ENCODE peak calls at places on chromosome 19, in eight cellular contexts. One of them, this sample, is unnamed.

GRCh38 chr19:6744381-6745288 is 5.2 kb downstream of the TRIP10 start:
- DNase-seq in NCI-H748 treated with DMSO at 0.1 percent for 48 hours: no peak
- DNase-seq in C1 segment of cervical spinal cord: no peak
- DNase-seq in T1000: peak
- DNase-seq in small intestine: peak
- DNase-seq in HFF-Myc: no peak
- DNase-seq in endothelial cell: no peak
- DNase-seq in GM13976: no peak
- DNase-seq in this sample: no peak

GRCh38 chr19:7516281-7516862 is 469 bp downstream of the ZNF358 start:
- DNase-seq in NCI-H748 treated with DMSO at 0.1 percent for 48 hours: no peak
- DNase-seq in C1 segment of cervical spinal cord: no peak
- DNase-seq in T1000: no peak
- DNase-seq in small intestine: no peak
- DNase-seq in HFF-Myc: no peak
- DNase-seq in endothelial cell: no peak
- DNase-seq in GM13976: no peak
- DNase-seq in this sample: peak

GRCh38 chr19:52140077-52140710 is 456 bp upstream of the ZNF616 start:
- DNase-seq in NCI-H748 treated with DMSO at 0.1 percent for 48 hours: peak
- DNase-seq in C1 segment of cervical spinal cord: no peak
- DNase-seq in T1000: no peak
- DNase-seq in small intestine: peak
- DNase-seq in HFF-Myc: no peak
- DNase-seq in endothelial cell: no peak
- DNase-seq in GM13976: no peak
- DNase-seq in this sample: no peak

GRCh38 chr19:48480151-48480475 is 10.9 kb downstream of the CYTH2 start:
- DNase-seq in NCI-H748 treated with DMSO at 0.1 percent for 48 hours: no peak
- DNase-seq in C1 segment of cervical spinal cord: no peak
- DNase-seq in T1000: no peak
- DNase-seq in small intestine: no peak
- DNase-seq in HFF-Myc: no peak
- DNase-seq in endothelial cell: no peak
- DNase-seq in GM13976: no peak
- DNase-seq in this sample: no peak

GRCh38 chr19:35155441-35155840 is 906 bp downstream of the FXYD5 start:
- DNase-seq in NCI-H748 treated with DMSO at 0.1 percent for 48 hours: no peak
- DNase-seq in C1 segment of cervical spinal cord: no peak
- DNase-seq in T1000: no peak
- DNase-seq in small intestine: no peak
- DNase-seq in HFF-Myc: no peak
- DNase-seq in endothelial cell: no peak
- DNase-seq in GM13976: peak
- DNase-seq in this sample: no peak

GRCh38 chr19:7450243-7451223 is 38.3 kb downstream of the PEX11G start:
- DNase-seq in NCI-H748 treated with DMSO at 0.1 percent for 48 hours: no peak
- DNase-seq in C1 segment of cervical spinal cord: no peak
- DNase-seq in T1000: no peak
- DNase-seq in small intestine: peak
- DNase-seq in HFF-Myc: no peak
- DNase-seq in endothelial cell: no peak
- DNase-seq in GM13976: no peak
- DNase-seq in this sample: no peak

GRCh38 chr19:5132698-5133651 is 164.1 kb downstream of the KDM4B start:
- DNase-seq in NCI-H748 treated with DMSO at 0.1 percent for 48 hours: no peak
- DNase-seq in C1 segment of cervical spinal cord: no peak
- DNase-seq in T1000: no peak
- DNase-seq in small intestine: no peak
- DNase-seq in HFF-Myc: no peak
- DNase-seq in endothelial cell: no peak
- DNase-seq in GM13976: no peak
- DNase-seq in this sample: no peak

GRCh38 chr19:513368-514165 is 6.3 kb downstream of the TPGS1 start:
- DNase-seq in NCI-H748 treated with DMSO at 0.1 percent for 48 hours: no peak
- DNase-seq in C1 segment of cervical spinal cord: no peak
- DNase-seq in T1000: no peak
- DNase-seq in small intestine: no peak
- DNase-seq in HFF-Myc: no peak
- DNase-seq in endothelial cell: no peak
- DNase-seq in GM13976: no peak
- DNase-seq in this sample: no peak

GRCh38 chr19:55632463-55632834 is 8.1 kb upstream of the ZNF784 start:
- DNase-seq in NCI-H748 treated with DMSO at 0.1 percent for 48 hours: peak
- DNase-seq in C1 segment of cervical spinal cord: peak
- DNase-seq in T1000: peak
- DNase-seq in small intestine: peak
- DNase-seq in HFF-Myc: peak
- DNase-seq in endothelial cell: peak
- DNase-seq in GM13976: peak
- DNase-seq in this sample: peak

GRCh38 chr19:6225232-6225635 is 54.5 kb downstream of the MLLT1 start:
- DNase-seq in NCI-H748 treated with DMSO at 0.1 percent for 48 hours: no peak
- DNase-seq in C1 segment of cervical spinal cord: no peak
- DNase-seq in T1000: no peak
- DNase-seq in small intestine: no peak
- DNase-seq in HFF-Myc: no peak
- DNase-seq in endothelial cell: no peak
- DNase-seq in GM13976: no peak
- DNase-seq in this sample: no peak

GRCh38 chr19:14089412-14089661 is 1.2 kb downstream of the SAMD1 start:
- DNase-seq in NCI-H748 treated with DMSO at 0.1 percent for 48 hours: no peak
- DNase-seq in C1 segment of cervical spinal cord: no peak
- DNase-seq in T1000: no peak
- DNase-seq in small intestine: no peak
- DNase-seq in HFF-Myc: no peak
- DNase-seq in endothelial cell: no peak
- DNase-seq in GM13976: no peak
- DNase-seq in this sample: no peak

GRCh38 chr19:41353466-41354342 is at the start of gene TGFB1:
- DNase-seq in NCI-H748 treated with DMSO at 0.1 percent for 48 hours: peak
- DNase-seq in C1 segment of cervical spinal cord: peak
- DNase-seq in T1000: peak
- DNase-seq in small intestine: peak
- DNase-seq in HFF-Myc: no peak
- DNase-seq in endothelial cell: peak
- DNase-seq in GM13976: peak
- DNase-seq in this sample: peak

GRCh38 chr19:51687791-51688664 is 5.1 kb upstream of the SPACA6 start:
- DNase-seq in NCI-H748 treated with DMSO at 0.1 percent for 48 hours: peak
- DNase-seq in C1 segment of cervical spinal cord: no peak
- DNase-seq in T1000: peak
- DNase-seq in small intestine: no peak
- DNase-seq in HFF-Myc: no peak
- DNase-seq in endothelial cell: peak
- DNase-seq in GM13976: no peak
- DNase-seq in this sample: peak

GRCh38 chr19:37817180-37817911 is 38.0 kb upstream of the ZNF573 start:
- DNase-seq in NCI-H748 treated with DMSO at 0.1 percent for 48 hours: peak
- DNase-seq in C1 segment of cervical spinal cord: peak
- DNase-seq in T1000: peak
- DNase-seq in small intestine: peak
- DNase-seq in HFF-Myc: no peak
- DNase-seq in endothelial cell: no peak
- DNase-seq in GM13976: peak
- DNase-seq in this sample: peak

GRCh38 chr19:6064016-6064702 is 46.1 kb downstream of the RFX2 start:
- DNase-seq in NCI-H748 treated with DMSO at 0.1 percent for 48 hours: no peak
- DNase-seq in C1 segment of cervical spinal cord: no peak
- DNase-seq in T1000: no peak
- DNase-seq in small intestine: peak
- DNase-seq in HFF-Myc: no peak
- DNase-seq in endothelial cell: no peak
- DNase-seq in GM13976: no peak
- DNase-seq in this sample: no peak

GRCh38 chr19:12052057-12052570 is 647 bp downstream of the ZNF878 start:
- DNase-seq in NCI-H748 treated with DMSO at 0.1 percent for 48 hours: no peak
- DNase-seq in C1 segment of cervical spinal cord: no peak
- DNase-seq in T1000: no peak
- DNase-seq in small intestine: peak
- DNase-seq in HFF-Myc: no peak
- DNase-seq in endothelial cell: no peak
- DNase-seq in GM13976: peak
- DNase-seq in this sample: no peak

GRCh38 chr19:5425260-5425659 is 30.0 kb upstream of the ZNRF4 start:
- DNase-seq in NCI-H748 treated with DMSO at 0.1 percent for 48 hours: no peak
- DNase-seq in C1 segment of cervical spinal cord: no peak
- DNase-seq in T1000: no peak
- DNase-seq in small intestine: no peak
- DNase-seq in HFF-Myc: no peak
- DNase-seq in endothelial cell: no peak
- DNase-seq in GM13976: no peak
- DNase-seq in this sample: no peak

GRCh38 chr19:17510220-17510993 is 1.0 kb upstream of the PGLS start:
- DNase-seq in NCI-H748 treated with DMSO at 0.1 percent for 48 hours: no peak
- DNase-seq in C1 segment of cervical spinal cord: no peak
- DNase-seq in T1000: no peak
- DNase-seq in small intestine: no peak
- DNase-seq in HFF-Myc: no peak
- DNase-seq in endothelial cell: no peak
- DNase-seq in GM13976: no peak
- DNase-seq in this sample: no peak

GRCh38 chr19:39845621-39846175 is 481 bp downstream of the FBL start:
- DNase-seq in NCI-H748 treated with DMSO at 0.1 percent for 48 hours: peak
- DNase-seq in C1 segment of cervical spinal cord: no peak
- DNase-seq in T1000: no peak
- DNase-seq in small intestine: no peak
- DNase-seq in HFF-Myc: no peak
- DNase-seq in endothelial cell: no peak
- DNase-seq in GM13976: no peak
- DNase-seq in this sample: peak

GRCh38 chr19:14473073-14473790 is 1.9 kb downstream of the PTGER1 start:
- DNase-seq in NCI-H748 treated with DMSO at 0.1 percent for 48 hours: no peak
- DNase-seq in C1 segment of cervical spinal cord: no peak
- DNase-seq in T1000: no peak
- DNase-seq in small intestine: no peak
- DNase-seq in HFF-Myc: no peak
- DNase-seq in endothelial cell: no peak
- DNase-seq in GM13976: peak
- DNase-seq in this sample: no peak

GRCh38 chr19:35249848-35250711 is 1.3 kb downstream of the LSR start:
- DNase-seq in NCI-H748 treated with DMSO at 0.1 percent for 48 hours: no peak
- DNase-seq in C1 segment of cervical spinal cord: no peak
- DNase-seq in T1000: no peak
- DNase-seq in small intestine: no peak
- DNase-seq in HFF-Myc: no peak
- DNase-seq in endothelial cell: no peak
- DNase-seq in GM13976: peak
- DNase-seq in this sample: no peak

GRCh38 chr19:3132971-3133792 is 2.7 kb upstream of the GNA15 start:
- DNase-seq in NCI-H748 treated with DMSO at 0.1 percent for 48 hours: no peak
- DNase-seq in C1 segment of cervical spinal cord: no peak
- DNase-seq in T1000: no peak
- DNase-seq in small intestine: no peak
- DNase-seq in HFF-Myc: no peak
- DNase-seq in endothelial cell: no peak
- DNase-seq in GM13976: peak
- DNase-seq in this sample: no peak

GRCh38 chr19:41951686-41952172 is 7.4 kb downstream of the RABAC1 start:
- DNase-seq in NCI-H748 treated with DMSO at 0.1 percent for 48 hours: peak
- DNase-seq in C1 segment of cervical spinal cord: no peak
- DNase-seq in T1000: peak
- DNase-seq in small intestine: peak
- DNase-seq in HFF-Myc: no peak
- DNase-seq in endothelial cell: peak
- DNase-seq in GM13976: peak
- DNase-seq in this sample: peak

GRCh38 chr19:38849147-38849745 is 540 bp downstream of the HNRNPL start:
- DNase-seq in NCI-H748 treated with DMSO at 0.1 percent for 48 hours: peak
- DNase-seq in C1 segment of cervical spinal cord: peak
- DNase-seq in T1000: peak
- DNase-seq in small intestine: peak
- DNase-seq in HFF-Myc: peak
- DNase-seq in endothelial cell: peak
- DNase-seq in GM13976: peak
- DNase-seq in this sample: peak

GRCh38 chr19:12497032-12497431 is 12.4 kb upstream of the ZNF709 start:
- DNase-seq in NCI-H748 treated with DMSO at 0.1 percent for 48 hours: no peak
- DNase-seq in C1 segment of cervical spinal cord: no peak
- DNase-seq in T1000: no peak
- DNase-seq in small intestine: no peak
- DNase-seq in HFF-Myc: no peak
- DNase-seq in endothelial cell: no peak
- DNase-seq in GM13976: no peak
- DNase-seq in this sample: no peak

GRCh38 chr19:33781996-33782395 is 14.7 kb upstream of the KCTD15 start:
- DNase-seq in NCI-H748 treated with DMSO at 0.1 percent for 48 hours: no peak
- DNase-seq in C1 segment of cervical spinal cord: no peak
- DNase-seq in T1000: no peak
- DNase-seq in small intestine: no peak
- DNase-seq in HFF-Myc: no peak
- DNase-seq in endothelial cell: no peak
- DNase-seq in GM13976: no peak
- DNase-seq in this sample: no peak

GRCh38 chr19:13076787-13077186 is 25.9 kb downstream of the LYL1 start:
- DNase-seq in NCI-H748 treated with DMSO at 0.1 percent for 48 hours: no peak
- DNase-seq in C1 segment of cervical spinal cord: no peak
- DNase-seq in T1000: no peak
- DNase-seq in small intestine: no peak
- DNase-seq in HFF-Myc: no peak
- DNase-seq in endothelial cell: no peak
- DNase-seq in GM13976: no peak
- DNase-seq in this sample: no peak

GRCh38 chr19:35756373-35757230 is at the start of gene HSPB6:
- DNase-seq in NCI-H748 treated with DMSO at 0.1 percent for 48 hours: no peak
- DNase-seq in C1 segment of cervical spinal cord: no peak
- DNase-seq in T1000: no peak
- DNase-seq in small intestine: no peak
- DNase-seq in HFF-Myc: no peak
- DNase-seq in endothelial cell: peak
- DNase-seq in GM13976: no peak
- DNase-seq in this sample: no peak

GRCh38 chr19:14835011-14835410 is at the start of the genes OR7A5 and OR7C1:
- DNase-seq in NCI-H748 treated with DMSO at 0.1 percent for 48 hours: no peak
- DNase-seq in C1 segment of cervical spinal cord: no peak
- DNase-seq in T1000: no peak
- DNase-seq in small intestine: no peak
- DNase-seq in HFF-Myc: no peak
- DNase-seq in endothelial cell: no peak
- DNase-seq in GM13976: no peak
- DNase-seq in this sample: no peak

GRCh38 chr19:47697863-47698609 is 15.2 kb upstream of the EHD2 start:
- DNase-seq in NCI-H748 treated with DMSO at 0.1 percent for 48 hours: peak
- DNase-seq in C1 segment of cervical spinal cord: peak
- DNase-seq in T1000: peak
- DNase-seq in small intestine: peak
- DNase-seq in HFF-Myc: peak
- DNase-seq in endothelial cell: peak
- DNase-seq in GM13976: peak
- DNase-seq in this sample: peak

GRCh38 chr19:34172661-34173144 is 399 bp downstream of the LSM14A start:
- DNase-seq in NCI-H748 treated with DMSO at 0.1 percent for 48 hours: no peak
- DNase-seq in C1 segment of cervical spinal cord: no peak
- DNase-seq in T1000: no peak
- DNase-seq in small intestine: no peak
- DNase-seq in HFF-Myc: no peak
- DNase-seq in endothelial cell: peak
- DNase-seq in GM13976: no peak
- DNase-seq in this sample: peak

GRCh38 chr19:18421371-18421959 is 2.3 kb downstream of the SSBP4 start:
- DNase-seq in NCI-H748 treated with DMSO at 0.1 percent for 48 hours: no peak
- DNase-seq in C1 segment of cervical spinal cord: no peak
- DNase-seq in T1000: no peak
- DNase-seq in small intestine: no peak
- DNase-seq in HFF-Myc: no peak
- DNase-seq in endothelial cell: no peak
- DNase-seq in GM13976: no peak
- DNase-seq in this sample: no peak

GRCh38 chr19:18161691-18162039 is 8.7 kb downstream of the PIK3R2 start:
- DNase-seq in NCI-H748 treated with DMSO at 0.1 percent for 48 hours: no peak
- DNase-seq in C1 segment of cervical spinal cord: no peak
- DNase-seq in T1000: no peak
- DNase-seq in small intestine: no peak
- DNase-seq in HFF-Myc: no peak
- DNase-seq in endothelial cell: no peak
- DNase-seq in GM13976: no peak
- DNase-seq in this sample: no peak

GRCh38 chr19:1027953-1028902 is 1.8 kb downstream of the CNN2 start:
- DNase-seq in NCI-H748 treated with DMSO at 0.1 percent for 48 hours: peak
- DNase-seq in C1 segment of cervical spinal cord: no peak
- DNase-seq in T1000: peak
- DNase-seq in small intestine: peak
- DNase-seq in HFF-Myc: peak
- DNase-seq in endothelial cell: peak
- DNase-seq in GM13976: peak
- DNase-seq in this sample: peak